ENCODE peak calls at places on chromosomes 12 and 14, in ten cellular contexts. V, P, D, Z, W, L, Q, G, H and K are unnamed samples.

GRCh38 chr12:40015360-40015759 is 90.5 kb downstream of the SLC2A13 start:
- DNase-seq in V (peak), P (no peak), D (peak), Z (no peak), W (no peak), L (no peak), Q (no peak), G (no peak), H (peak), K (no peak)

GRCh38 chr12:91877461-91878230 is 268.0 kb downstream of the BTG1 start:
- DNase-seq in V (no peak), P (no peak), D (no peak), Z (no peak), W (no peak), L (peak), Q (no peak), G (no peak), H (no peak), K (no peak)

GRCh38 chr14:37202265-37202664 is 4.5 kb downstream of the MIPOL1 start:
- DNase-seq in V (peak), P (no peak), D (no peak), Z (no peak), W (no peak), L (no peak), Q (no peak), G (no peak), H (no peak), K (no peak)

GRCh38 chr14:32121536-32121935 is 44.4 kb downstream of the ARHGAP5 start:
- DNase-seq in V (no peak), P (no peak), D (no peak), Z (no peak), W (no peak), L (no peak), Q (no peak), G (no peak), H (no peak), K (no peak)

GRCh38 chr14:21536395-21537087 is 10.4 kb upstream of the SALL2 start:
- DNase-seq in V (no peak), P (no peak), D (no peak), Z (no peak), W (no peak), L (no peak), Q (no peak), G (peak), H (no peak), K (peak)

GRCh38 chr14:19823178-19823577 is 19.6 kb downstream of the OR4N2 start:
- DNase-seq in V (peak), P (no peak), D (no peak), Z (no peak), W (no peak), L (no peak), Q (no peak), G (no peak), H (no peak), K (no peak)

GRCh38 chr14:47674148-47674545 is 1.3 kb downstream of the MDGA2 start:
- DNase-seq in V (peak), P (no peak), D (no peak), Z (no peak), W (peak), L (no peak), Q (peak), G (peak), H (no peak), K (no peak)

GRCh38 chr14:20652996-20653975 is 11.8 kb upstream of the OR6S1 start:
- DNase-seq in V (peak), P (no peak), D (no peak), Z (peak), W (peak), L (peak), Q (peak), G (peak), H (peak), K (peak)

GRCh38 chr12:14260011-14260993 is 105.2 kb upstream of the ATF7IP start:
- DNase-seq in V (peak), P (peak), D (peak), Z (peak), W (no peak), L (peak), Q (peak), G (peak), H (peak), K (peak)

GRCh38 chr12:49558526-49558925 is 9.4 kb downstream of the MCRS1 start:
- DNase-seq in V (no peak), P (no peak), D (no peak), Z (no peak), W (no peak), L (no peak), Q (no peak), G (no peak), H (no peak), K (no peak)

GRCh38 chr12:109830267-109830666 is 2.9 kb downstream of the TRPV4 start:
- DNase-seq in V (no peak), P (no peak), D (no peak), Z (no peak), W (no peak), L (no peak), Q (no peak), G (no peak), H (no peak), K (no peak)

GRCh38 chr14:95784137-95784536 is 70.2 kb upstream of the TCL1A start:
- DNase-seq in V (peak), P (no peak), D (no peak), Z (peak), W (peak), L (no peak), Q (peak), G (peak), H (peak), K (peak)

GRCh38 chr12:47905313-47905730 is 528 bp upstream of the VDR start:
- DNase-seq in V (no peak), P (peak), D (peak), Z (peak), W (peak), L (no peak), Q (no peak), G (peak), H (no peak), K (peak)

GRCh38 chr14:39055786-39056474 is 47.1 kb downstream of the SEC23A start:
- DNase-seq in V (no peak), P (no peak), D (no peak), Z (no peak), W (no peak), L (peak), Q (no peak), G (no peak), H (peak), K (peak)

GRCh38 chr12:85190728-85191127 is 89.3 kb upstream of the ALX1 start:
- DNase-seq in V (no peak), P (no peak), D (no peak), Z (no peak), W (no peak), L (no peak), Q (no peak), G (no peak), H (no peak), K (no peak)

GRCh38 chr12:54376596-54377468 is 7.7 kb downstream of the ZNF385A start:
- DNase-seq in V (no peak), P (no peak), D (no peak), Z (no peak), W (no peak), L (no peak), Q (no peak), G (no peak), H (no peak), K (no peak)

GRCh38 chr12:121048442-121048841 is 9.4 kb upstream of the OASL start:
- DNase-seq in V (no peak), P (no peak), D (no peak), Z (no peak), W (no peak), L (no peak), Q (no peak), G (no peak), H (no peak), K (no peak)

GRCh38 chr12:101935769-101936741 is 58.7 kb downstream of the DRAM1 start:
- DNase-seq in V (peak), P (peak), D (peak), Z (no peak), W (peak), L (peak), Q (no peak), G (no peak), H (no peak), K (peak)

GRCh38 chr14:29905549-29905948 is 22.1 kb downstream of the PRKD1 start:
- DNase-seq in V (no peak), P (no peak), D (no peak), Z (no peak), W (no peak), L (no peak), Q (no peak), G (no peak), H (no peak), K (no peak)

GRCh38 chr14:90726656-90727055 is 89.6 kb downstream of the TTC7B start:
- DNase-seq in V (peak), P (no peak), D (peak), Z (peak), W (no peak), L (no peak), Q (no peak), G (peak), H (no peak), K (peak)

GRCh38 chr12:50265770-50266524 is 17.4 kb downstream of the LIMA1 start:
- DNase-seq in V (no peak), P (no peak), D (no peak), Z (no peak), W (no peak), L (no peak), Q (no peak), G (no peak), H (no peak), K (no peak)

GRCh38 chr12:114096461-114096860 is 130.3 kb upstream of the RBM19 start:
- DNase-seq in V (no peak), P (no peak), D (no peak), Z (no peak), W (no peak), L (no peak), Q (no peak), G (no peak), H (no peak), K (no peak)

GRCh38 chr12:6799147-6799546 is 9.8 kb downstream of the CD4 start:
- DNase-seq in V (no peak), P (no peak), D (no peak), Z (no peak), W (no peak), L (no peak), Q (no peak), G (no peak), H (no peak), K (no peak)

GRCh38 chr14:75025082-75025481 is 22.4 kb downstream of the EIF2B2 start:
- DNase-seq in V (peak), P (no peak), D (peak), Z (no peak), W (no peak), L (no peak), Q (no peak), G (no peak), H (peak), K (peak)

GRCh38 chr14:100031506-100032281 is 33.5 kb upstream of the EVL start:
- DNase-seq in V (peak), P (no peak), D (peak), Z (peak), W (no peak), L (no peak), Q (no peak), G (no peak), H (peak), K (no peak)

GRCh38 chr14:34098045-34098984 is 147.4 kb upstream of the EGLN3 start:
- DNase-seq in V (peak), P (peak), D (peak), Z (peak), W (peak), L (peak), Q (peak), G (peak), H (peak), K (peak)

GRCh38 chr12:58841058-58841798 is 79.1 kb downstream of the LRIG3 start:
- DNase-seq in V (no peak), P (no peak), D (no peak), Z (no peak), W (no peak), L (no peak), Q (no peak), G (peak), H (no peak), K (peak)

GRCh38 chr14:22448035-22448904 is 140.8 kb downstream of the DAD1 start:
- DNase-seq in V (no peak), P (no peak), D (no peak), Z (no peak), W (peak), L (peak), Q (no peak), G (no peak), H (peak), K (no peak)

GRCh38 chr14:99055816-99056215 is 216.2 kb downstream of the BCL11B start:
- DNase-seq in V (no peak), P (no peak), D (peak), Z (no peak), W (no peak), L (no peak), Q (no peak), G (no peak), H (no peak), K (no peak)

GRCh38 chr12:47886471-47887240 is 18.1 kb downstream of the VDR start:
- DNase-seq in V (no peak), P (no peak), D (no peak), Z (no peak), W (no peak), L (no peak), Q (no peak), G (no peak), H (no peak), K (no peak)

GRCh38 chr12:2555487-2556082 is 239.2 kb upstream of the FKBP4 start:
- DNase-seq in V (no peak), P (no peak), D (no peak), Z (no peak), W (no peak), L (no peak), Q (no peak), G (no peak), H (no peak), K (no peak)

GRCh38 chr12:58206876-58207275 is 265.5 kb downstream of the ATP23 start:
- DNase-seq in V (no peak), P (no peak), D (no peak), Z (no peak), W (no peak), L (no peak), Q (no peak), G (no peak), H (no peak), K (no peak)

GRCh38 chr14:75418779-75419768 is 8.7 kb upstream of the JDP2 start:
- DNase-seq in V (no peak), P (no peak), D (peak), Z (peak), W (peak), L (peak), Q (no peak), G (peak), H (peak), K (peak)

GRCh38 chr12:115004469-115005146 is 320.6 kb upstream of the TBX3 start:
- DNase-seq in V (no peak), P (no peak), D (no peak), Z (no peak), W (no peak), L (no peak), Q (no peak), G (no peak), H (no peak), K (no peak)

GRCh38 chr14:96762650-96763049 is 34.5 kb upstream of the VRK1 start:
- DNase-seq in V (peak), P (no peak), D (no peak), Z (peak), W (peak), L (peak), Q (peak), G (no peak), H (peak), K (peak)

GRCh38 chr12:6080149-6081045 is 44.1 kb downstream of the VWF start:
- DNase-seq in V (no peak), P (no peak), D (no peak), Z (no peak), W (no peak), L (no peak), Q (no peak), G (no peak), H (no peak), K (no peak)

GRCh38 chr12:68245071-68246021 is 8.1 kb downstream of the IL22 start:
- DNase-seq in V (no peak), P (no peak), D (no peak), Z (no peak), W (no peak), L (no peak), Q (no peak), G (no peak), H (no peak), K (peak)

GRCh38 chr12:114401346-114402320 is 4.3 kb downstream of the TBX5 start:
- DNase-seq in V (no peak), P (no peak), D (no peak), Z (no peak), W (no peak), L (no peak), Q (no peak), G (no peak), H (no peak), K (no peak)

GRCh38 chr12:128267651-128268347 is 829 bp downstream of the TMEM132C start:
- DNase-seq in V (no peak), P (no peak), D (no peak), Z (no peak), W (no peak), L (no peak), Q (peak), G (no peak), H (no peak), K (peak)
- TF ChIP-seq CTCF in V (no peak), P (no peak), D (no peak), Z (no peak), W (no peak), L (no peak), Q (peak), G (no peak), H (no peak), K (no peak)

GRCh38 chr14:69363964-69364363 is 34.1 kb downstream of the ERH start:
- DNase-seq in V (no peak), P (no peak), D (no peak), Z (no peak), W (no peak), L (no peak), Q (no peak), G (no peak), H (no peak), K (no peak)

GRCh38 chr14:69368381-69368780 is 29.7 kb downstream of the ERH start:
- DNase-seq in V (no peak), P (no peak), D (no peak), Z (no peak), W (no peak), L (no peak), Q (no peak), G (no peak), H (no peak), K (no peak)

GRCh38 chr14:69370061-69370460 is 28.0 kb downstream of the ERH start:
- DNase-seq in V (no peak), P (no peak), D (no peak), Z (no peak), W (no peak), L (no peak), Q (no peak), G (no peak), H (no peak), K (no peak)

GRCh38 chr14:69366069-69366468 is 32.0 kb downstream of the ERH start:
- DNase-seq in V (no peak), P (no peak), D (no peak), Z (no peak), W (no peak), L (no peak), Q (no peak), G (no peak), H (no peak), K (no peak)

GRCh38 chr14:69366761-69367160 is 31.3 kb downstream of the ERH start:
- DNase-seq in V (no peak), P (no peak), D (no peak), Z (no peak), W (no peak), L (no peak), Q (no peak), G (no peak), H (no peak), K (no peak)
- TF ChIP-seq CTCF in V (no peak), P (no peak), D (no peak), Z (no peak), W (no peak), L (no peak), Q (no peak), G (no peak), H (no peak), K (no peak)

DNA sequence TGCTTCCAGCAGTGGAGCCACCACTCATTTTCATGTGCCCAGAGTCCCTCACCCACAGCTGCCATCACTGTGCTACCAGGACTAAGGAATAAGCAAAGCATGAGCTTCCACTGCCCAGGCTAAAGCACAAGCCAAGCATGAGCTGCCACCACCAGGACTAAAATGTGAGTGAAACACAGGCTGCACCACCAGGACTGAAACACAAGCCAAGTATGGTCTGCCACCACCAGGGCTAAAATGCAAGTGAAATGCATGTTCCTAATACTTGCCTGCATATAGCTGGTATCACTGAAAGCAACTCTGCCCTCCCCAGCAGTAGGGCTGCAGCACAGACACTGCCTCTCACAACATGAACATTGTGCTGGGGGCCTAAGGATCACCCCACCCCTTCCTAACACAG is 30.0 kb downstream of the CEP83 start:
- DNase-seq in V (peak), P (no peak), D (no peak), Z (no peak), W (no peak), L (no peak), Q (no peak), G (no peak), H (no peak), K (peak)
- TF ChIP-seq CTCF in V (no peak), P (no peak), D (no peak), Z (no peak), W (no peak), L (no peak), Q (no peak), G (no peak), H (no peak), K (peak)

GRCh38 chr12:106915635-106916026 is 40.1 kb upstream of the TMEM263 start:
- DNase-seq in V (no peak), P (no peak), D (no peak), Z (no peak), W (no peak), L (no peak), Q (no peak), G (no peak), H (no peak), K (peak)

GRCh38 chr12:106917503-106917902 is 38.2 kb upstream of the TMEM263 start:
- DNase-seq in V (no peak), P (no peak), D (no peak), Z (no peak), W (no peak), L (no peak), Q (peak), G (no peak), H (no peak), K (peak)

GRCh38 chr12:106914796-106915634 is 40.7 kb upstream of the TMEM263 start:
- DNase-seq in V (no peak), P (no peak), D (no peak), Z (no peak), W (peak), L (no peak), Q (no peak), G (no peak), H (peak), K (no peak)

GRCh38 chr12:106919910-106920544 is 35.7 kb upstream of the TMEM263 start:
- DNase-seq in V (peak), P (no peak), D (no peak), Z (peak), W (no peak), L (peak), Q (peak), G (no peak), H (peak), K (peak)

DNA sequence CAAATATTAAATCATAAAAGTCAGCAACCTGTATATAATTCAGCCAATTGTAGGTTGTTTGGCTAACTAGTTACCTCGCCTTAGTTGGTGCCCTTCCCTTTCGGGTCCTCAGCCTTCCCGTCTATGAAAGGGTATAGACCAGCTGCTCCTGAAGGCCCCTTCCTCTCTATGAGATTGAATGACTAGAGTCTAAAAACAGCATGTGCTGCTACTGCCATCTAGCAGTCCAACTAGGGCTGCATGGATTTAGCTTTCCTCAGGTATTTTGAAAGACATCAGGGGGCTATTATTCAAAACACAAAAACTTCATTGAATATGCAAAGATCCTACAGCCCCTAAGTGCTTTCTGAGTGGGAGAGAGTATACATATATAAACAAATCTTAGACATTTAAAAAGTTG is 37.0 kb upstream of the TMEM263 start:
- DNase-seq in V (peak), P (no peak), D (no peak), Z (peak), W (no peak), L (peak), Q (peak), G (peak), H (peak), K (peak)
- TF ChIP-seq CTCF in V (peak), P (peak), D (peak), Z (peak), W (peak), L (no peak), Q (peak), G (no peak), H (peak), K (peak)